ENCODE peak calls at places on chromosomes 16 and 17, in six cellular contexts. Y, C, L, R, D and P are unnamed samples.

GRCh38 chr17:29412780-29413565 is 22.8 kb downstream of the TAOK1 start:
- DNase-seq in C (no peak), L (no peak), Y (no peak), D (no peak), R (no peak), P (no peak)

GRCh38 chr16:71188956-71189712 is 41.4 kb downstream of the HYDIN start:
- DNase-seq in D (no peak), C (no peak), R (no peak), L (no peak), Y (no peak), P (no peak)

GRCh38 chr16:59296888-59297287 is 562.8 kb upstream of the GOT2 start:
- DNase-seq in R (no peak), C (no peak), L (peak; percentile 44), Y (no peak), D (no peak), P (no peak)

GRCh38 chr17:39602533-39603303 is 5.0 kb downstream of the NEUROD2 start:
- DNase-seq in C (no peak), Y (no peak), R (no peak), D (no peak), L (no peak), P (no peak)

GRCh38 chr17:45367216-45367615 is 50.4 kb upstream of the MAP3K14 start:
- DNase-seq in Y (no peak), L (no peak), D (no peak), R (no peak), C (no peak), P (peak; percentile 57)

GRCh38 chr17:28346746-28347246 is 10.5 kb downstream of the POLDIP2 start:
- DNase-seq in D (no peak), Y (no peak), C (no peak), L (peak; percentile 21), R (no peak), P (no peak)

GRCh38 chr17:75684924-75685323 is 17.8 kb downstream of the SAP30BP start:
- DNase-seq in D (peak; percentile 27), C (no peak), L (no peak), Y (no peak), R (no peak), P (no peak)

GRCh38 chr16:84350611-84351400 is 17.5 kb upstream of the ATP2C2 start:
- DNase-seq in L (no peak), D (no peak), R (no peak), C (no peak), Y (no peak), P (no peak)

GRCh38 chr17:41060052-41060604 is at the start of gene KRTAP2-3:
- DNase-seq in C (no peak), R (no peak), L (no peak), Y (no peak), D (no peak), P (no peak)

GRCh38 chr17:31529841-31530251 is 138.4 kb downstream of the RAB11FIP4 start:
- DNase-seq in R (no peak), C (no peak), Y (no peak), D (no peak), L (no peak), P (no peak)

GRCh38 chr17:74123350-74123749 is 80.1 kb upstream of the RPL38 start:
- DNase-seq in L (no peak), C (no peak), D (no peak), Y (no peak), R (no peak), P (no peak)

GRCh38 chr17:78529871-78530670 is 47.1 kb downstream of the DNAH17 start:
- DNase-seq in Y (no peak), R (no peak), L (no peak), D (no peak), C (no peak), P (no peak)

GRCh38 chr16:50909831-50910697 is 168.2 kb downstream of the CYLD start:
- DNase-seq in Y (no peak), D (no peak), C (no peak), L (no peak), R (no peak), P (no peak)

GRCh38 chr16:58814348-58814801 is 80.3 kb upstream of the GOT2 start:
- DNase-seq in Y (peak; percentile 9), R (peak; percentile 21), D (peak; percentile 17), C (peak; percentile 1), L (peak; percentile 74), P (no peak)